ENCODE peak calls at places on chromosomes 7 and 10, in nine cellular contexts. E is smooth muscle cell of the brain vasculature; T is AG08396; Q is MCF 10A; C is EL; I is activated naive CD4-positive, alpha-beta T cell; P is GM13976; J is non-pigmented ciliary epithelial cell; F is psoas muscle. V is an unnamed sample.

GRCh38 chr10:132685121-132685891 is 100.6 kb downstream of the NKX6-2 start:
- DNase-seq in E (no peak), T (peak), Q (peak), C (peak), I (no peak), P (no peak), J (no peak), F (peak), V (no peak)

GRCh38 chr7:144787127-144787526 is 48.7 kb downstream of the TPK1 start:
- DNase-seq in E (no peak), T (no peak), Q (peak), C (no peak), I (no peak), P (no peak), J (no peak), F (no peak), V (no peak)

GRCh38 chr7:41809487-41810257 is 106.8 kb upstream of the INHBA start:
- DNase-seq in E (no peak), T (peak), Q (peak), C (peak), I (no peak), P (no peak), J (no peak), F (no peak), V (no peak)

GRCh38 chr7:30896783-30897617 is 14.7 kb upstream of the AQP1 start:
- DNase-seq in E (no peak), T (no peak), Q (no peak), C (no peak), I (no peak), P (no peak), J (no peak), F (no peak), V (no peak)

GRCh38 chr10:11242443-11243386 is 225.0 kb downstream of the CELF2 start:
- DNase-seq in E (no peak), T (peak), Q (peak), C (peak), I (no peak), P (peak), J (no peak), F (peak), V (peak)

GRCh38 chr7:37585064-37585463 is 98.5 kb upstream of the GPR141 start:
- DNase-seq in E (no peak), T (no peak), Q (no peak), C (no peak), I (no peak), P (no peak), J (no peak), F (no peak), V (no peak)

GRCh38 chr10:11886851-11887250 is 63.7 kb downstream of the PROSER2 start:
- DNase-seq in E (no peak), T (no peak), Q (no peak), C (no peak), I (no peak), P (peak), J (no peak), F (no peak), V (no peak)

GRCh38 chr10:132900211-132900756 is 42.1 kb downstream of the CFAP46 start:
- DNase-seq in E (no peak), T (no peak), Q (no peak), C (no peak), I (no peak), P (no peak), J (no peak), F (peak), V (no peak)

GRCh38 chr7:108062250-108063014 is 59.5 kb upstream of the LAMB1 start:
- DNase-seq in E (no peak), T (no peak), Q (peak), C (peak), I (no peak), P (no peak), J (no peak), F (no peak), V (no peak)

GRCh38 chr7:37028909-37029440 is 304.7 kb upstream of the AOAH start:
- DNase-seq in E (no peak), T (no peak), Q (no peak), C (no peak), I (no peak), P (no peak), J (no peak), F (no peak), V (no peak)

GRCh38 chr10:97685395-97685958 is 1.6 kb downstream of the AVPI1 start:
- DNase-seq in E (no peak), T (no peak), Q (peak), C (peak), I (no peak), P (no peak), J (no peak), F (no peak), V (no peak)